ENCODE peak calls at places on chromosomes 6 and 20, in six cellular contexts. U is PC-9, Z is AG09319, B is spleen, O is mesothelial cell of epicardium, N is endothelial cell. W is an unnamed sample.

GRCh38 chr6:25369450-25370086 is 90.4 kb downstream of the CARMIL1 start:
- DNase-seq in O (no peak), B (no peak), U (no peak), N (no peak), Z (no peak), W (no peak)

GRCh38 chr20:32490942-32491763 is 94.0 kb downstream of the NOL4L start:
- DNase-seq in U (no peak), B (no peak), O (no peak), N (no peak), Z (no peak), W (peak; percentile 21)

GRCh38 chr20:53028337-53029007 is 56.3 kb downstream of the TSHZ2 start:
- DNase-seq in B (no peak), Z (no peak), N (no peak), U (no peak), O (no peak), W (no peak)

GRCh38 chr6:118665011-118665410 is 13.6 kb upstream of the CEP85L start:
- DNase-seq in O (no peak), N (no peak), Z (no peak), U (no peak), B (no peak), W (no peak)

GRCh38 chr6:45657243-45657642 is 279.5 kb upstream of the SUPT3H start:
- DNase-seq in O (no peak), U (no peak), Z (peak; percentile 68), B (no peak), N (no peak), W (no peak)

GRCh38 chr6:56909115-56909907 is 45.6 kb upstream of the BEND6 start:
- DNase-seq in B (no peak), O (no peak), Z (no peak), U (no peak), N (no peak), W (no peak)

GRCh38 chr6:35948725-35949124 is 27.8 kb upstream of the SRPK1 start:
- DNase-seq in U (no peak), Z (no peak), N (peak; percentile 16), B (no peak), O (no peak), W (no peak)

GRCh38 chr20:49693435-49694171 is 20.1 kb downstream of the B4GALT5 start:
- DNase-seq in B (no peak), U (no peak), O (no peak), N (no peak), Z (no peak), W (no peak)

GRCh38 chr20:61566691-61567090 is 314.6 kb downstream of the CDH4 start:
- DNase-seq in U (no peak), O (no peak), N (no peak), B (peak; percentile 39), Z (no peak), W (no peak)

GRCh38 chr6:110999634-111000270 is 17.9 kb downstream of the RPF2 start:
- DNase-seq in Z (no peak), U (no peak), N (no peak), B (no peak), O (no peak), W (no peak)

GRCh38 chr20:49400904-49401303 is 81.6 kb downstream of the KCNB1 start:
- DNase-seq in O (no peak), N (no peak), B (no peak), Z (no peak), U (no peak), W (no peak)

GRCh38 chr6:42367353-42368011 is 84.2 kb downstream of the TRERF1 start:
- DNase-seq in U (no peak), O (no peak), N (no peak), B (peak; percentile 83), Z (no peak), W (no peak)

GRCh38 chr6:163404825-163405265 is 9.7 kb upstream of the QKI start:
- DNase-seq in U (no peak), O (no peak), B (peak; percentile 81), N (no peak), Z (no peak), W (peak; percentile 77)

GRCh38 chr20:47016068-47016664 is 121.5 kb downstream of the EYA2 start:
- DNase-seq in Z (no peak), B (no peak), N (peak; percentile 17), U (no peak), O (no peak), W (no peak)

GRCh38 chr20:54166987-54167662 is 6.7 kb downstream of the CYP24A1 start:
- DNase-seq in O (no peak), U (no peak), N (no peak), B (no peak), Z (no peak), W (no peak)

GRCh38 chr6:47727391-47727790 is 29.0 kb downstream of the ADGRF4 start:
- DNase-seq in O (no peak), U (no peak), B (no peak), Z (no peak), N (no peak), W (no peak)

GRCh38 chr6:56549014-56549413 is 93.7 kb downstream of the DST start:
- DNase-seq in N (no peak), Z (no peak), U (no peak), B (no peak), O (no peak), W (no peak)

GRCh38 chr20:5658897-5659296 is 91.3 kb upstream of the SHLD1 start:
- DNase-seq in O (peak; percentile 23), N (no peak), Z (peak; percentile 68), U (no peak), B (peak; percentile 82), W (no peak)

GRCh38 chr6:50845499-50846108 is 26.9 kb downstream of the TFAP2B start:
- DNase-seq in N (no peak), O (no peak), B (no peak), U (no peak), Z (no peak), W (no peak)

GRCh38 chr6:50842446-50842845 is 23.8 kb downstream of the TFAP2B start:
- DNase-seq in Z (no peak), B (no peak), N (no peak), U (no peak), O (no peak), W (no peak)

GRCh38 chr6:50842861-50843384 is 24.3 kb downstream of the TFAP2B start:
- DNase-seq in O (no peak), B (no peak), N (no peak), U (no peak), Z (no peak), W (peak; percentile 62)

GRCh38 chr6:50846109-50846859 is 27.6 kb downstream of the TFAP2B start:
- DNase-seq in U (no peak), Z (no peak), O (no peak), N (no peak), B (no peak), W (no peak)

DNA sequence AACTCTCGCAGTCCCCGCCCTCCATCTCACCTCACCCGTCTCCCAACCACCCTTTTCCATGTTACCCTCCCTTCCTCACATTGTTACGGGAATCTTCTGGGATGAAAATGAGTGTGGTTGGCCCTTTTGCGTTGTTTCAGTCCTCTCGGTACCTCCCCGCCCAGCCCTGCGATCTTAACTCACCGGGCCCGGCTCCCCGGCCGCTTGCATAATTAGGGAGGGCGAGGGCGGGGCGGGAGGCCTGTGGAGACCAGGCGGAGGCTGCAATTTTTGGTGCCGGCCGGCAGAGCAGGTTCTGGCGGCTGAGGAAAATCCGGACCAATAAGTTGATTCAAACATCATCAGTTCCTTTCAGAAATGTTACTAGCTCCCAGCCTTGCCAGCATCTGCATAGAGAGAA is 25.2 kb downstream of the TFAP2B start:
- DNase-seq in O (no peak), N (no peak), B (no peak), U (no peak), Z (no peak), W (no peak)
- TF ChIP-seq CTCF in O (no peak), N (no peak), B (no peak), U (no peak), Z (no peak), W (no peak)

DNA sequence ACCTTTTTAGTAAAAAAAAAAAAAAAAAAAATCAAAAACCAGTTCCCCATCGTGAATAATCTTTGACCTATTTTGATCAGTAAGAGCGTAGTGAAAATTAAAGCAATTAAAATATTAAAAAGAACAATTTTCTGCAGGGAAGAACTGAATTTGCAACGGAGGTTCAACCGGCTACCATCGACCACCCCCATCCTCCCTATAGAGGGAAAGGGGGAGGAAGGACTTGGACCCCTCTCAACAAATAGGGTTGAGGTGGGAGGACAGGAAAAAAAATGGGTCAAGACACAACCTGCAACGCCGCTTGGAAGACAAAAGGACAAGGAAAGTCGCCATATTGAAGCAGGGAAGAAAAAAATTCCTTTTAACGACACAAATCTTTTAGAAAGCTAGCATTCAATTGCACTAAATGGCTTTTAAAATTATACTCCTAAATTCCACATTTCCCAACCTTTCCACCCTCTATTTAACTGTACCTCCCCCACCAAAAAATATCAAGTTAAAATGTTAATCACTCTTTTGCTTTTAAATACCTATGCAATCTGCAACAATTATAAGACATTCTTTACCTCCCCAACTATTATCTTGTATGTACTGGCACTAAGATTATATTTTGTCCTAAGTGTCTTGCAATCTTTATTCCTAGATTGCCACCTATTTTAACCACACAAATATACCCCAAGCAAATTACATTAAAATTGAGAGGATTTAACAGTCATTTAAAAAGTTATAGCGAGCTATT is 1.7 kb downstream of the PPP1R10 start:
- DNase-seq in Z (peak; percentile 76), B (no peak), O (no peak), U (peak; percentile 41), N (no peak), W (no peak)
- TF ChIP-seq CTCF in Z (no peak), B (no peak), O (no peak), U (peak; percentile 23), N (no peak), W (no peak)

DNA sequence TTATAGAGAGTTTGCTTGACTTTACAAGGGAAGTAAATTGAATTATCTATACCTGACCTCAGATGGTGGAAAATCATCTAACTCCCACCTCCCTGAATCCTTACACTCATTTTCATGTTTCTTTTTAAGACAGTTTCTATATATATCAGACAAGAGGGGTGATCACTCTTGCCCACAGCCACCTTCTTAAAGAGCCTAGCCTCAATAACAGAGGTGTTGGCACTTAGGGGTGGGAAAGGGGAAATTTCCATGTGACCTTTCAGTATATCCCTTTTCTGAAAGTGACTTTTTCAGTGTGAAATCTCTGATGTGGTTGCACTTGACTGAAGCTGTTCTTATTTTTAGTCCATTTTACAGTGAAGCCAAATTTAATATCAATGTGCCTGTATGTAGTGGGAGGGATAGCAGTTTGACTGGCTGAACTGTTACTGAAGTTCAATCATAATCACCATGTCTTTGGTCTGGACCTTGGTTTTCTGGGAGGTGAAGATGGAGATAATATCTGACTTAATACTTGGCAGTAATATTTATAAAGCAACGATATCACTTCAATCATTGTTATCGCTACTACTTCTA is 141.3 kb downstream of the MAP3K7 start:
- DNase-seq in O (no peak), Z (no peak), U (no peak), B (no peak), N (no peak), W (no peak)
- TF ChIP-seq CTCF in O (no peak), Z (no peak), U (no peak), B (no peak), N (no peak), W (no peak)

DNA sequence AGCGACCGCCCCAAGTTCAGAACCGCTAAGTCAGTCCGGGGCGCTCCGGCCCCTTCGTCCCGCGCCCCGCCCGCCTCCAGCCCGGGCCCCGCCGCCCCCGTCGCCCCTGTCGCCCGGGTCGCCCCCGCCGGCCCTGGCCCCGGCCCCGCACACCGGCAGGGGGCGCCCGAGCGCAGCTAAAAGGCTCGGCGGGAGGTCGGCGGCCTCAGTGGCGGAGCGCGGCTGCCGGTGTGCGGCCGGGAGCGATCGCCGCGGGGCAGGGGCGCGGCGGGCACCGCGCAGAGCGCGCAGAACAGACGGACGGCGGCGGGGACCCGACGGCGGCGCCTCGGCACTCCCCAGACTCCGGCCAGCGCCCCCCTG is at the start of gene FNDC1:
- DNase-seq in N (peak; percentile 81), O (no peak), Z (no peak), B (no peak), U (peak; percentile 6), W (no peak)
- TF ChIP-seq CTCF in N (peak; percentile 29), O (no peak), Z (no peak), B (no peak), U (no peak), W (peak; percentile 6)

GRCh38 chr20:35742741-35743523 is 872 bp upstream of the RBM39 start:
- DNase-seq in Z (no peak), U (no peak), O (no peak), B (no peak), N (no peak), W (no peak)
- TF ChIP-seq CTCF in Z (no peak), U (peak; percentile 0), O (no peak), B (no peak), N (no peak), W (no peak)